ENCODE peak calls at places on chromosome 3, in nine cellular contexts. O, E, J, N, Z, H, V, Q and A are unnamed samples.

GRCh38 chr3:160665784-160666526 is 11.0 kb upstream of the ARL14 start:
- DNase-seq in O (no peak), E (peak), J (no peak), N (peak), Z (no peak), H (peak), V (no peak), Q (no peak), A (peak)

GRCh38 chr3:98522538-98523281 is at the start of gene CLDND1:
- DNase-seq in O (peak), E (peak), J (peak), N (peak), Z (peak), H (peak), V (peak), Q (peak), A (peak)

GRCh38 chr3:122146466-122146865 is 37.0 kb upstream of the CASR start:
- DNase-seq in O (no peak), E (no peak), J (no peak), N (peak), Z (no peak), H (no peak), V (no peak), Q (peak), A (no peak)

GRCh38 chr3:9246196-9246595 is 3.2 kb downstream of the SRGAP3 start:
- DNase-seq in O (no peak), E (no peak), J (no peak), N (no peak), Z (no peak), H (no peak), V (no peak), Q (no peak), A (no peak)

GRCh38 chr3:5160926-5161858 is 26.3 kb upstream of the EDEM1 start:
- DNase-seq in O (peak), E (peak), J (no peak), N (no peak), Z (no peak), H (peak), V (no peak), Q (no peak), A (no peak)

GRCh38 chr3:196082471-196082971 is 631 bp upstream of the TFRC start:
- DNase-seq in O (no peak), E (no peak), J (no peak), N (peak), Z (no peak), H (no peak), V (no peak), Q (no peak), A (no peak)

GRCh38 chr3:56916697-56917336 is 115.1 kb upstream of the ARHGEF3 start:
- DNase-seq in O (no peak), E (no peak), J (peak), N (no peak), Z (no peak), H (no peak), V (no peak), Q (no peak), A (no peak)

GRCh38 chr3:120129041-120129440 is 34.8 kb upstream of the GSK3B start:
- DNase-seq in O (no peak), E (no peak), J (no peak), N (no peak), Z (no peak), H (no peak), V (no peak), Q (no peak), A (no peak)

GRCh38 chr3:114418724-114419543 is 125.1 kb downstream of the TIGIT start:
- DNase-seq in O (no peak), E (peak), J (peak), N (peak), Z (no peak), H (peak), V (no peak), Q (no peak), A (peak)

GRCh38 chr3:184368804-184369183 is 7.3 kb downstream of the POLR2H start:
- DNase-seq in O (no peak), E (peak), J (no peak), N (no peak), Z (no peak), H (peak), V (no peak), Q (no peak), A (no peak)

GRCh38 chr3:119311191-119311925 is 17.2 kb downstream of the ARHGAP31 start:
- DNase-seq in O (peak), E (peak), J (no peak), N (peak), Z (no peak), H (peak), V (no peak), Q (no peak), A (peak)

GRCh38 chr3:194145702-194146101 is 9.8 kb downstream of the HES1 start:
- DNase-seq in O (no peak), E (no peak), J (no peak), N (no peak), Z (no peak), H (no peak), V (no peak), Q (no peak), A (no peak)

GRCh38 chr3:99084825-99085224 is 183.3 kb upstream of the DCBLD2 start:
- DNase-seq in O (no peak), E (peak), J (no peak), N (no peak), Z (no peak), H (peak), V (no peak), Q (no peak), A (no peak)

GRCh38 chr3:106827515-106828213 is 549.6 kb upstream of the CCDC54 start:
- DNase-seq in O (no peak), E (peak), J (no peak), N (no peak), Z (no peak), H (peak), V (no peak), Q (no peak), A (no peak)

GRCh38 chr3:37545479-37545878 is 316.2 kb upstream of the CTDSPL start:
- DNase-seq in O (peak), E (no peak), J (no peak), N (no peak), Z (no peak), H (no peak), V (no peak), Q (no peak), A (no peak)

GRCh38 chr3:50371133-50371670 is 11.9 kb upstream of the TMEM115 start:
- DNase-seq in O (no peak), E (peak), J (no peak), N (peak), Z (peak), H (peak), V (no peak), Q (no peak), A (no peak)

GRCh38 chr3:71575433-71575832 is 8.1 kb downstream of the FOXP1 start:
- DNase-seq in O (no peak), E (no peak), J (no peak), N (peak), Z (no peak), H (no peak), V (no peak), Q (no peak), A (no peak)

GRCh38 chr3:154120903-154121235 is 321 bp upstream of the ARHGEF26 start:
- DNase-seq in O (no peak), E (peak), J (no peak), N (no peak), Z (no peak), H (peak), V (no peak), Q (no peak), A (peak)

GRCh38 chr3:141969711-141970110 is 93.3 kb downstream of the ATP1B3 start:
- DNase-seq in O (no peak), E (no peak), J (no peak), N (no peak), Z (no peak), H (no peak), V (no peak), Q (no peak), A (no peak)

GRCh38 chr3:8739757-8740508 is 6.3 kb downstream of the CAV3 start:
- DNase-seq in O (no peak), E (peak), J (no peak), N (no peak), Z (no peak), H (peak), V (no peak), Q (no peak), A (no peak)